ENCODE peak calls at places on chromosomes 7 and 10, in four cellular contexts. J is tibial artery, R is tibial nerve, I is fibroblast of lung. T is an unnamed sample. For H3K4me1, the result is how much of the 10 kb centered on the place peaks cover.

GRCh38 chr10:64518456-64518855 is 997.3 kb downstream of the REEP3 start:
- DNase-seq in I (no peak), R (no peak), J (no peak), T (no peak)

GRCh38 chr10:4013651-4014085 is 228.7 kb upstream of the KLF6 start:
- DNase-seq in I (no peak), R (no peak), J (no peak), T (no peak)

GRCh38 chr7:91759205-91759863 is 121.2 kb downstream of the MTERF1 start:
- DNase-seq in I (peak), R (no peak), J (no peak), T (peak)

GRCh38 chr7:130896898-130897514 is 163.0 kb upstream of the KLF14 start:
- DNase-seq in J (no peak), R (no peak), I (peak), T (no peak)

GRCh38 chr7:116710764-116711452 is 38.9 kb downstream of the MET start:
- DNase-seq in I (no peak), R (no peak), J (no peak), T (no peak)

GRCh38 chr7:34991938-34992840 is 45.1 kb downstream of the DPY19L1 start:
- DNase-seq in I (peak), J (no peak), R (no peak), T (peak)

GRCh38 chr10:131645756-131646155 is 255.1 kb upstream of the PPP2R2D start:
- DNase-seq in I (no peak), R (no peak), J (no peak), T (no peak)

GRCh38 chr10:101557541-101557940 is 30.5 kb downstream of the POLL start:
- DNase-seq in J (no peak), R (no peak), I (no peak), T (no peak)

GRCh38 chr10:75441196-75441595 is 9.8 kb downstream of the LRMDA start:
- DNase-seq in I (no peak), J (no peak), R (no peak), T (no peak)

GRCh38 chr7:135253851-135254815 is 20.5 kb downstream of the STRA8 start:
- DNase-seq in I (peak), R (peak), J (peak), T (peak)

GRCh38 chr10:88934900-88935672 is 17.5 kb downstream of the ACTA2 start:
- DNase-seq in J (peak), I (peak), R (peak), T (peak)

GRCh38 chr10:119940487-119940886 is 48.0 kb downstream of the SEC23IP start:
- DNase-seq in R (no peak), I (no peak), J (no peak), T (peak)

GRCh38 chr7:30984359-30985107 is 20.8 kb downstream of the GHRHR start:
- DNase-seq in R (no peak), J (peak), I (peak), T (peak)

GRCh38 chr10:93085272-93085859 is 11.7 kb downstream of the CYP26A1 start:
- DNase-seq in R (no peak), I (no peak), J (no peak), T (no peak)

GRCh38 chr7:30427296-30428080 is 51.1 kb downstream of the NOD1 start:
- DNase-seq in R (no peak), J (no peak), I (no peak), T (no peak)

GRCh38 chr10:75127481-75127880 is 16.0 kb downstream of the SAMD8 start:
- DNase-seq in J (no peak), R (no peak), I (no peak), T (peak)

GRCh38 chr7:131562941-131563340 is 6.5 kb upstream of the PODXL start:
- DNase-seq in J (no peak), I (no peak), R (no peak), T (no peak)

GRCh38 chr7:90540406-90540805 is 55.7 kb upstream of the CDK14 start:
- DNase-seq in I (no peak), J (no peak), R (no peak), T (no peak)

GRCh38 chr10:3820255-3820654 is 35.2 kb upstream of the KLF6 start:
- DNase-seq in J (no peak), R (no peak), I (no peak), T (peak)

GRCh38 chr7:115546790-115547189 is 483.8 kb downstream of the TFEC start:
- DNase-seq in J (no peak), R (no peak), I (no peak), T (no peak)

GRCh38 chr7:149783386-149784250 is 10.2 kb upstream of the ZNF467 start:
- DNase-seq in R (no peak), I (no peak), J (no peak), T (no peak)

GRCh38 chr7:46133741-46134140 is 212.7 kb upstream of the IGFBP3 start:
- DNase-seq in J (no peak), I (no peak), R (no peak), T (no peak)

GRCh38 chr10:107481224-107481623 is 316.7 kb upstream of the SORCS1 start:
- DNase-seq in J (no peak), I (no peak), R (no peak), T (no peak)
- TF ChIP-seq CTCF in J (no peak), I (no peak), R (no peak), T (no peak)

GRCh38 chr7:47638679-47639306 is 56.9 kb upstream of the TNS3 start:
- DNase-seq in I (peak), R (no peak), J (peak), T (no peak)
- H3K4me1 ChIP-seq in I (under half), R (half or more), J (half or more), T (under half)

DNA sequence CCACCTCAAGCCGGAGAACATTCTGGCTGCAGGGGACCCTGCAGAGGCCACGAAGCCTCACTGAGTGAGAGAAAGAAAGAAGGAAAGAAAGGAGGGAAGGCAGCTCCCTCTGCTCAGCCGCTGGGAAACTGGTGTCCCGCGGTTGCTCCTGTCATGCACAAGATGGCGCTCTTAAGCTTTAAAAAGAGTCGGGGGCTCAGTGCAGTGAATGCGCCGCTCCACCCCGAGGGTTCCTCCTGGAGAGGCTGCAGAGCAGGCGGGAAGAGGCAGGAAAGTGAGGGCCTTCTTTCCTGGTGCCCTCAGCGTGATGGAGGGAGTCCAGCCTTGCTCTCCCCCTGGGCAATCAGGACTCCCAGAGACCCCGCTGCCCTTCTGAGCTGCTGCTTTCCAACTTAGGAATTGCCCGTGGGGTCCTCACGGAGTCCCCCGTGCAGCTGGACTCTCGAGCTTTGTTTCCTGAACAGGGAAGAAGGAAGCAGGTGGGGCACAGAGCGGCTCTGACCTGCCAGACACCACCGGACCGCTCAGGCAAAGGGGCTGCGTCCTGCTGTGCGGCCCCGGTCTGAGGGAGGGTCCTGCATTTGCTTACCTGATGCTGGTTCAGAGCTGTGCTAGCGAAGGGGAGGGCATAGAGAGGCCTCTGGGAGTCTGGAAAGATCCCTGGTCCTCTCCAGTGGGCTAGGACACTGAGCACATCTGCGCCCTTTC is 141.9 kb upstream of the MKI67 start:
- DNase-seq in I (peak), J (no peak), R (no peak), T (no peak)
- TF ChIP-seq CTCF in I (peak), J (peak), R (peak), T (peak)

GRCh38 chr10:44858017-44858371 is 53.1 kb upstream of the TMEM72 start:
- DNase-seq in J (no peak), R (no peak), I (no peak), T (no peak)
- H3K4me1 ChIP-seq in J (under half), R (under half), I (under half), T (under half)

GRCh38 chr7:2945171-2945570 is 98.5 kb downstream of the CARD11 start:
- DNase-seq in J (no peak), R (no peak), I (no peak), T (no peak)
- TF ChIP-seq CTCF in J (no peak), R (no peak), I (no peak), T (no peak)

T was measured in foreskin keratinocyte.